ENCODE peak calls at places on chromosomes 3 and 15, in six cellular contexts. One of them, this sample, is unnamed.

GRCh38 chr15:59541750-59542149 is 69.8 kb upstream of the GCNT3 start:
- DNase-seq in AML-193: no peak
- DNase-seq in colonic mucosa: no peak
- DNase-seq in RWPE2: no peak
- DNase-seq in A172: no peak
- DNase-seq in kidney epithelial cell: no peak
- DNase-seq in this sample: no peak

GRCh38 chr3:172710709-172711456 is at the start of gene NCEH1:
- DNase-seq in AML-193: peak; percentile 100
- DNase-seq in colonic mucosa: peak; percentile 94
- DNase-seq in RWPE2: peak; percentile 94
- DNase-seq in A172: peak; percentile 99
- DNase-seq in kidney epithelial cell: peak; percentile 97
- DNase-seq in this sample: peak; percentile 95

GRCh38 chr3:167882057-167882667 is 146.6 kb downstream of the SERPINI1 start:
- DNase-seq in AML-193: peak; percentile 86
- DNase-seq in colonic mucosa: no peak
- DNase-seq in RWPE2: no peak
- DNase-seq in A172: peak; percentile 63
- DNase-seq in kidney epithelial cell: peak; percentile 4
- DNase-seq in this sample: peak; percentile 18

GRCh38 chr3:38837358-38837757 is 21.3 kb upstream of the SCN10A start:
- DNase-seq in AML-193: no peak
- DNase-seq in colonic mucosa: no peak
- DNase-seq in RWPE2: no peak
- DNase-seq in A172: no peak
- DNase-seq in kidney epithelial cell: no peak
- DNase-seq in this sample: no peak

GRCh38 chr3:191070201-191070600 is 128.8 kb upstream of the OSTN start:
- DNase-seq in AML-193: no peak
- DNase-seq in colonic mucosa: no peak
- DNase-seq in RWPE2: peak; percentile 78
- DNase-seq in A172: peak; percentile 86
- DNase-seq in kidney epithelial cell: peak; percentile 64
- DNase-seq in this sample: peak; percentile 73

GRCh38 chr3:64593350-64593749 is 94.5 kb downstream of the ADAMTS9 start:
- DNase-seq in AML-193: no peak
- DNase-seq in colonic mucosa: no peak
- DNase-seq in RWPE2: no peak
- DNase-seq in A172: no peak
- DNase-seq in kidney epithelial cell: no peak
- DNase-seq in this sample: no peak

GRCh38 chr15:67077641-67078215 is 12.3 kb downstream of the SMAD3 start:
- DNase-seq in AML-193: no peak
- DNase-seq in colonic mucosa: peak; percentile 81
- DNase-seq in RWPE2: no peak
- DNase-seq in A172: no peak
- DNase-seq in kidney epithelial cell: no peak
- DNase-seq in this sample: no peak

GRCh38 chr15:77974098-77974414 is 103.5 kb downstream of the TBC1D2B start:
- DNase-seq in AML-193: no peak
- DNase-seq in colonic mucosa: peak; percentile 42
- DNase-seq in RWPE2: peak; percentile 47
- DNase-seq in A172: peak; percentile 79
- DNase-seq in kidney epithelial cell: no peak
- DNase-seq in this sample: no peak

GRCh38 chr15:38672814-38673292 is 108.2 kb upstream of the RASGRP1 start:
- DNase-seq in AML-193: no peak
- DNase-seq in colonic mucosa: no peak
- DNase-seq in RWPE2: no peak
- DNase-seq in A172: no peak
- DNase-seq in kidney epithelial cell: no peak
- DNase-seq in this sample: no peak

GRCh38 chr3:102354818-102355515 is 79.8 kb upstream of the ZPLD1 start:
- DNase-seq in AML-193: no peak
- DNase-seq in colonic mucosa: no peak
- DNase-seq in RWPE2: no peak
- DNase-seq in A172: peak; percentile 63
- DNase-seq in kidney epithelial cell: peak; percentile 65
- DNase-seq in this sample: peak; percentile 75

GRCh38 chr3:172606021-172606420 is 82.8 kb upstream of the TNFSF10 start:
- DNase-seq in AML-193: no peak
- DNase-seq in colonic mucosa: no peak
- DNase-seq in RWPE2: no peak
- DNase-seq in A172: peak; percentile 63
- DNase-seq in kidney epithelial cell: peak; percentile 90
- DNase-seq in this sample: peak; percentile 68

This sample was measured in epithelial cell of proximal tubule.